ENCODE peak calls at places on chromosomes 6 and 20, in nine cellular contexts. X is GM13976; T is brain microvascular endothelial cell; K is GM20000; G is CD8-positive, alpha-beta T cell; P is choroid plexus epithelial cell; U is uterus; N is psoas muscle; Q is colonic mucosa. M is an unnamed sample.

GRCh38 chr6:501891-502601 is 110.5 kb downstream of the IRF4 start:
- DNase-seq in X (peak), T (no peak), K (peak), G (peak), P (no peak), U (no peak), N (no peak), Q (no peak), M (peak)

GRCh38 chr6:35484921-35485392 is 11.9 kb downstream of the TEAD3 start:
- DNase-seq in X (no peak), T (no peak), K (no peak), G (no peak), P (no peak), U (peak), N (peak), Q (no peak), M (peak)

GRCh38 chr6:5214570-5215052 is 46.1 kb downstream of the LYRM4 start:
- DNase-seq in X (no peak), T (peak), K (no peak), G (no peak), P (peak), U (peak), N (no peak), Q (peak), M (peak)

GRCh38 chr6:105983763-105984162 is 102.4 kb upstream of the PRDM1 start:
- DNase-seq in X (no peak), T (no peak), K (no peak), G (no peak), P (no peak), U (no peak), N (no peak), Q (no peak), M (no peak)

GRCh38 chr20:24160563-24161355 is 172.2 kb upstream of the GGTLC1 start:
- DNase-seq in X (no peak), T (peak), K (no peak), G (no peak), P (peak), U (peak), N (peak), Q (peak), M (peak)

GRCh38 chr6:39263299-39264037 is 34.2 kb upstream of the KCNK5 start:
- DNase-seq in X (no peak), T (no peak), K (no peak), G (no peak), P (no peak), U (no peak), N (no peak), Q (no peak), M (peak)

GRCh38 chr6:126926926-126927325 is 191.5 kb upstream of the RSPO3 start:
- DNase-seq in X (no peak), T (no peak), K (no peak), G (no peak), P (no peak), U (no peak), N (no peak), Q (no peak), M (no peak)

GRCh38 chr6:47034919-47035318 is 7.2 kb downstream of the ADGRF1 start:
- DNase-seq in X (no peak), T (peak), K (no peak), G (no peak), P (peak), U (peak), N (no peak), Q (no peak), M (peak)

GRCh38 chr6:14664112-14664592 is 546.6 kb downstream of the CD83 start:
- DNase-seq in X (peak), T (no peak), K (peak), G (no peak), P (peak), U (no peak), N (no peak), Q (no peak), M (no peak)

GRCh38 chr6:44035621-44036020 is 91.6 kb downstream of the MRPL14 start:
- DNase-seq in X (no peak), T (no peak), K (no peak), G (no peak), P (no peak), U (peak), N (no peak), Q (no peak), M (peak)

GRCh38 chr20:2402271-2402980 is 21.7 kb downstream of the TGM6 start:
- DNase-seq in X (no peak), T (peak), K (no peak), G (no peak), P (peak), U (no peak), N (no peak), Q (no peak), M (peak)

GRCh38 chr6:156425374-156425773 is 351.8 kb upstream of the ARID1B start:
- DNase-seq in X (no peak), T (peak), K (no peak), G (no peak), P (peak), U (no peak), N (no peak), Q (no peak), M (peak)

GRCh38 chr6:144661101-144661806 is 376.1 kb downstream of the UTRN start:
- DNase-seq in X (no peak), T (no peak), K (no peak), G (no peak), P (no peak), U (no peak), N (no peak), Q (peak), M (peak)

GRCh38 chr6:16524380-16524707 is 236.9 kb downstream of the ATXN1 start:
- DNase-seq in X (no peak), T (peak), K (no peak), G (no peak), P (peak), U (no peak), N (no peak), Q (no peak), M (peak)

GRCh38 chr6:106692112-106692822 is 62.9 kb downstream of the QRSL1 start:
- DNase-seq in X (no peak), T (peak), K (no peak), G (no peak), P (peak), U (no peak), N (no peak), Q (peak), M (peak)

GRCh38 chr6:125926711-125927110 is 29.9 kb upstream of the HINT3 start:
- DNase-seq in X (no peak), T (no peak), K (no peak), G (no peak), P (no peak), U (no peak), N (no peak), Q (no peak), M (no peak)

GRCh38 chr6:113102761-113103160 is 754.4 kb upstream of the MARCKS start:
- DNase-seq in X (no peak), T (peak), K (no peak), G (no peak), P (peak), U (no peak), N (no peak), Q (no peak), M (peak)

GRCh38 chr20:37686762-37687477 is 6.9 kb upstream of the CTNNBL1 start:
- DNase-seq in X (no peak), T (peak), K (no peak), G (no peak), P (peak), U (no peak), N (no peak), Q (no peak), M (peak)

GRCh38 chr6:56995347-56995746 is 40.4 kb downstream of the BEND6 start:
- DNase-seq in X (no peak), T (no peak), K (no peak), G (no peak), P (no peak), U (no peak), N (no peak), Q (no peak), M (no peak)

GRCh38 chr6:105917038-105917695 is 169.0 kb upstream of the PRDM1 start:
- DNase-seq in X (no peak), T (no peak), K (no peak), G (no peak), P (no peak), U (no peak), N (no peak), Q (no peak), M (no peak)

GRCh38 chr6:114049367-114049966 is 78.5 kb upstream of the HDAC2 start:
- DNase-seq in X (no peak), T (no peak), K (no peak), G (no peak), P (peak), U (no peak), N (no peak), Q (peak), M (no peak)

GRCh38 chr20:16747291-16747811 is 807 bp upstream of the OTOR start:
- DNase-seq in X (no peak), T (no peak), K (no peak), G (no peak), P (no peak), U (no peak), N (no peak), Q (no peak), M (no peak)

GRCh38 chr6:44386929-44387345 is 569 bp upstream of the CDC5L start:
- DNase-seq in X (peak), T (peak), K (peak), G (no peak), P (peak), U (peak), N (peak), Q (peak), M (peak)

GRCh38 chr6:11750682-11751081 is 27.9 kb downstream of the ADTRP start:
- DNase-seq in X (no peak), T (peak), K (no peak), G (no peak), P (peak), U (no peak), N (no peak), Q (peak), M (no peak)

GRCh38 chr6:120077489-120077888 is 727.9 kb upstream of the MAN1A1 start:
- DNase-seq in X (no peak), T (no peak), K (no peak), G (no peak), P (peak), U (no peak), N (no peak), Q (no peak), M (peak)

GRCh38 chr6:151209071-151209831 is 30.5 kb upstream of the AKAP12 start:
- DNase-seq in X (no peak), T (peak), K (no peak), G (no peak), P (peak), U (no peak), N (no peak), Q (no peak), M (peak)

GRCh38 chr6:166572370-166573261 is 13.9 kb downstream of the RAMACL start:
- DNase-seq in X (no peak), T (peak), K (no peak), G (no peak), P (peak), U (no peak), N (no peak), Q (no peak), M (peak)

DNA sequence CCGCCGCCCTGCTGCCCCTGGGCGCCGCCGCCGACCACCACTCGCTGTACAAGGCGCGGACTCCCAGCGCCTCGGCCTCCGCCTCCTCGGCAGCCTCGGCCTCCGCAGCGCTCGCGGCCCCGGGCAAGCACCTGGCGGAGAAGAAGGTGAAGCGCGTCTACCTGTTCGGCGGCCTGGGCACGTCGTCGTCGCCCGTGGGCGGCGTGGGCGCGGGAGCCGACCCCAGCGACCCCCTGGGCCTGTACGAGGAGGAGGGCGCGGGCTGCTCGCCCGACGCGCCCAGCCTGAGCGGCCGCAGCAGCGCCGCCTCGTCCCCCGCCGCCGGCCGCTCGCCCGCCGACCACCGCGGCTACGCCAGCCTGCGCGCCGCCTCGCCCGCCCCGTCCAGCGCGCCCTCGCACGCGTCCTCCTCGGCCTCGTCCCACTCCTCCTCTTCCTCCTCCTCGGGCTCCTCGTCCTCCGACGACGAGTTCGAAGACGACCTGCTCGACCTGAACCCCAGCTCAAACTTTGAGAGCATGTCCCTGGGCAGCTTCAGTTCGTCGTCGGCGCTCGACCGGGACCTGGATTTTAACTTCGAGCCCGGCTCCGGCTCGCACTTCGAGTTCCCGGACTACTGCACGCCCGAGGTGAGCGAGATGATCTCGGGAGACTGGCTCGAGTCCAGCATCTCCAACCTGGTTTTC is 1.9 kb downstream of the SOX4 start:
- DNase-seq in X (peak), T (no peak), K (peak), G (no peak), P (peak), U (peak), N (peak), Q (peak), M (peak)
- TF ChIP-seq CTCF in X (no peak), T (no peak), K (no peak), G (no peak), P (no peak), U (peak), N (peak), Q (no peak), M (no peak)

DNA sequence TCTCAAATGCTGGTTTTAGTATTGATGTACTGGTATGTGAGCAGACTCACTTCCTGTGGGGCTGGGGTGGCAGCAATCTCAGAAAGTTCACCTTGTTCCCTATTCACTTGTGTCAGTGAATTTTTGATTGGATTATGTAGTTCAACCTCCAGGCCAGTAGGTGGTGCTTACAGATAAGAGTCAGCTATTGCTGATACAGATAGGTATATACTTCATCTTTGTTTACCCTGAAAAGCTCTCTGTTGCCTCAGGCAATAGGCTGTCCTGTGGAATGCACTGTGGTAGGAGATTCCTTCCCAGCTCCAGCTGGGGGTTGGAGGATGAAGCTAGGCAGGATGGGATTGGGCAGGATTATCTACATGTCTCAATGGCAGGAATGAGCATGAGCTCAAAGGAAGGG is 851.2 kb upstream of the EYS start:
- DNase-seq in X (no peak), T (no peak), K (no peak), G (no peak), P (peak), U (no peak), N (no peak), Q (no peak), M (no peak)
- TF ChIP-seq CTCF in X (no peak), T (peak), K (no peak), G (no peak), P (peak), U (no peak), N (no peak), Q (no peak), M (no peak)

GRCh38 chr20:34420146-34420545 is 57.1 kb downstream of the ITCH start:
- DNase-seq in X (no peak), T (no peak), K (no peak), G (no peak), P (no peak), U (no peak), N (no peak), Q (no peak), M (no peak)

GRCh38 chr20:34412453-34412852 is 49.4 kb downstream of the ITCH start:
- DNase-seq in X (no peak), T (no peak), K (no peak), G (no peak), P (no peak), U (no peak), N (no peak), Q (no peak), M (no peak)

GRCh38 chr20:34420975-34421374 is 57.9 kb downstream of the ITCH start:
- DNase-seq in X (no peak), T (no peak), K (no peak), G (no peak), P (no peak), U (no peak), N (no peak), Q (no peak), M (no peak)

GRCh38 chr20:34410331-34410730 is 47.3 kb downstream of the ITCH start:
- DNase-seq in X (no peak), T (no peak), K (no peak), G (no peak), P (no peak), U (no peak), N (no peak), Q (no peak), M (peak)

DNA sequence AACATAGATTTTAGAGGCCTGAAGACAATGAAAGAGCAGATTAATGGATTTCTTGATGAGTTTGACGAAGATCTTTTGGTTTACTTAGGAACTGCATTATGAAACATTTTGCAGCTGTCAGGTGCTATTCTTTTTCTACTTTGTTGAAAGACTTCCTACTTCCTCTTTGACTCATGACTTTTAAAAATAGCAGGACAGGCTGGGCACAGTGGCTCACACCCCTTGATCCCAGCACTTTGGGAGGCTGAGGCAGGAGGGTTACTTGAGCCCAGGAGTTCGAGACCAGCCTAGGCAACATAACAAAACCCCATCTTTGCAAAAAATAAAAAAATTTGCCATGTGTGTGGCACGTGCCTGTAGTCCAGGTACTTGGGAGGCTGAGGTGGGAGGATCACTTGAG is 52.0 kb downstream of the ITCH start:
- DNase-seq in X (peak), T (no peak), K (peak), G (no peak), P (no peak), U (no peak), N (no peak), Q (no peak), M (no peak)
- TF ChIP-seq CTCF in X (no peak), T (no peak), K (no peak), G (no peak), P (no peak), U (no peak), N (no peak), Q (no peak), M (no peak)

GRCh38 chr6:42010909-42011308 is 39.4 kb upstream of the TAF8 start:
- DNase-seq in X (no peak), T (no peak), K (no peak), G (no peak), P (no peak), U (no peak), N (no peak), Q (no peak), M (no peak)
- TF ChIP-seq CTCF in X (no peak), T (no peak), K (no peak), G (no peak), P (no peak), U (no peak), N (no peak), Q (no peak), M (no peak)

GRCh38 chr6:25053875-25054371 is 118.2 kb upstream of the RIPOR2 start:
- DNase-seq in X (peak), T (no peak), K (peak), G (no peak), P (peak), U (peak), N (no peak), Q (no peak), M (peak)

GRCh38 chr6:25051083-25051482 is 115.3 kb upstream of the RIPOR2 start:
- DNase-seq in X (no peak), T (no peak), K (no peak), G (no peak), P (no peak), U (no peak), N (no peak), Q (no peak), M (no peak)

GRCh38 chr6:25046942-25047341 is 111.2 kb upstream of the RIPOR2 start:
- DNase-seq in X (no peak), T (no peak), K (no peak), G (no peak), P (no peak), U (no peak), N (no peak), Q (no peak), M (no peak)

GRCh38 chr6:25052181-25052580 is 116.4 kb upstream of the RIPOR2 start:
- DNase-seq in X (no peak), T (no peak), K (no peak), G (no peak), P (no peak), U (no peak), N (no peak), Q (no peak), M (no peak)

DNA sequence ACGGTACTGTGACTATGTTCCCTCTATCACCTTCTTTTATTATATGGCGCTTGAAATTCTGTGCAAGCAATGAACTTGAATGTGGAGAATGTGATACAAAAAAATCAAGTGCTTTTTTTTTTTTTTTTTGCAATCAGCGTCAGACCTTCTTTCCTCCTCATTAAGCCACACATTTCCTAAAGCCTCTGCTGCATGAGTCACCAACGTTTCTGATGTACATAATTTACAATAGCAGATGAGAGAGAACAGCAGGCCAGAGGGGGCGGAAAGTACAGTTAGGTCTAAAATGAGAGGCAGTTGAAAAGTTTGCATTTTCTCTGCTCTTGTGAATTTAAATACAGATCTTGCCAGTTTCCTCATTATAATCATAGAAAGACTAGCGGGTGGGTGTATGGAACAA is 114.6 kb upstream of the RIPOR2 start:
- DNase-seq in X (no peak), T (peak), K (peak), G (peak), P (peak), U (no peak), N (no peak), Q (no peak), M (peak)
- TF ChIP-seq CTCF in X (no peak), T (no peak), K (no peak), G (no peak), P (peak), U (no peak), N (no peak), Q (no peak), M (no peak)

GRCh38 chr20:25256226-25256859 is 8.5 kb downstream of the PYGB start:
- DNase-seq in X (no peak), T (no peak), K (no peak), G (no peak), P (peak), U (no peak), N (peak), Q (peak), M (no peak)

GRCh38 chr20:25253606-25254275 is 5.9 kb downstream of the PYGB start:
- DNase-seq in X (no peak), T (no peak), K (no peak), G (no peak), P (peak), U (no peak), N (no peak), Q (peak), M (peak)

GRCh38 chr20:25254571-25254970 is 6.7 kb downstream of the PYGB start:
- DNase-seq in X (no peak), T (no peak), K (no peak), G (no peak), P (no peak), U (no peak), N (no peak), Q (peak), M (no peak)

GRCh38 chr20:25257130-25257529 is 9.2 kb downstream of the PYGB start:
- DNase-seq in X (no peak), T (no peak), K (no peak), G (no peak), P (no peak), U (no peak), N (peak), Q (peak), M (no peak)

GRCh38 chr20:25254986-25255680 is 7.2 kb downstream of the PYGB start:
- DNase-seq in X (no peak), T (no peak), K (no peak), G (no peak), P (no peak), U (no peak), N (peak), Q (peak), M (no peak)
- TF ChIP-seq CTCF in X (no peak), T (no peak), K (no peak), G (no peak), P (no peak), U (no peak), N (no peak), Q (no peak), M (no peak)

GRCh38 chr6:132598473-132598872 is 8.9 kb upstream of the TAAR5 start:
- DNase-seq in X (no peak), T (no peak), K (peak), G (no peak), P (no peak), U (no peak), N (no peak), Q (no peak), M (no peak)
- TF ChIP-seq CTCF in X (peak), T (peak), K (peak), G (no peak), P (peak), U (no peak), N (no peak), Q (no peak), M (peak)

GRCh38 chr20:40702504-40702903 is 13.5 kb upstream of the MAFB start:
- DNase-seq in X (no peak), T (no peak), K (no peak), G (no peak), P (no peak), U (no peak), N (no peak), Q (no peak), M (no peak)
- TF ChIP-seq CTCF in X (no peak), T (peak), K (no peak), G (no peak), P (peak), U (no peak), N (no peak), Q (no peak), M (peak)